ENCODE peak calls at places on chromosomes 1 and 21, in five cellular contexts. W, M, U, A and T are unnamed samples.

GRCh38 chr1:243520831-243521230 is 265.0 kb downstream of the SDCCAG8 start:
- DNase-seq in W (no peak), M (peak), U (no peak), A (no peak), T (no peak)

GRCh38 chr21:39660191-39660590 is 47.5 kb downstream of the B3GALT5 start:
- DNase-seq in W (peak), M (no peak), U (no peak), A (peak), T (no peak)

GRCh38 chr1:63730211-63730610 is 43.6 kb upstream of the ROR1 start:
- DNase-seq in W (peak), M (peak), U (no peak), A (no peak), T (no peak)

GRCh38 chr21:18249542-18250152 is 5.0 kb downstream of the CHODL start:
- DNase-seq in W (no peak), M (peak), U (no peak), A (no peak), T (no peak)

GRCh38 chr1:84073266-84073665 is 70.8 kb upstream of the PRKACB start:
- DNase-seq in W (no peak), M (peak), U (no peak), A (peak), T (no peak)

GRCh38 chr1:147079400-147080012 is 92.8 kb downstream of the PRKAB2 start:
- DNase-seq in W (peak), M (no peak), U (no peak), A (no peak), T (peak)

GRCh38 chr1:148158594-148158993 is 6.5 kb upstream of the NBPF11 start:
- DNase-seq in W (no peak), M (peak), U (no peak), A (no peak), T (no peak)

GRCh38 chr1:47804127-47804526 is 193.1 kb downstream of the TRABD2B start:
- DNase-seq in W (peak), M (peak), U (no peak), A (no peak), T (no peak)

GRCh38 chr1:177185209-177185608 is 14.5 kb downstream of the BRINP2 start:
- DNase-seq in W (no peak), M (peak), U (no peak), A (peak), T (no peak)

GRCh38 chr1:162632234-162632666 is at the start of gene DDR2:
- DNase-seq in W (peak), M (peak), U (no peak), A (peak), T (peak)

GRCh38 chr21:34679056-34679455 is 10.3 kb downstream of the CLIC6 start:
- DNase-seq in W (no peak), M (peak), U (no peak), A (no peak), T (no peak)

GRCh38 chr1:12532405-12533315 is 85.3 kb downstream of the DHRS3 start:
- DNase-seq in W (no peak), M (no peak), U (no peak), A (no peak), T (no peak)
- H3K9ac ChIP-seq in W (no peak), M (no peak), U (no peak), A (no peak), T (no peak)

GRCh38 chr1:212696721-212697331 is 2.8 kb downstream of the BATF3 start:
- DNase-seq in W (no peak), M (no peak), U (no peak), A (no peak), T (no peak)

GRCh38 chr1:212699839-212700596 is at the start of gene BATF3:
- DNase-seq in W (peak), M (no peak), U (no peak), A (no peak), T (peak)

GRCh38 chr1:212699104-212699838 is 369 bp downstream of the BATF3 start:
- DNase-seq in W (peak), M (peak), U (no peak), A (peak), T (peak)

GRCh38 chr1:212700597-212700891 is 904 bp upstream of the BATF3 start:
- DNase-seq in W (peak), M (no peak), U (no peak), A (no peak), T (no peak)

DNA sequence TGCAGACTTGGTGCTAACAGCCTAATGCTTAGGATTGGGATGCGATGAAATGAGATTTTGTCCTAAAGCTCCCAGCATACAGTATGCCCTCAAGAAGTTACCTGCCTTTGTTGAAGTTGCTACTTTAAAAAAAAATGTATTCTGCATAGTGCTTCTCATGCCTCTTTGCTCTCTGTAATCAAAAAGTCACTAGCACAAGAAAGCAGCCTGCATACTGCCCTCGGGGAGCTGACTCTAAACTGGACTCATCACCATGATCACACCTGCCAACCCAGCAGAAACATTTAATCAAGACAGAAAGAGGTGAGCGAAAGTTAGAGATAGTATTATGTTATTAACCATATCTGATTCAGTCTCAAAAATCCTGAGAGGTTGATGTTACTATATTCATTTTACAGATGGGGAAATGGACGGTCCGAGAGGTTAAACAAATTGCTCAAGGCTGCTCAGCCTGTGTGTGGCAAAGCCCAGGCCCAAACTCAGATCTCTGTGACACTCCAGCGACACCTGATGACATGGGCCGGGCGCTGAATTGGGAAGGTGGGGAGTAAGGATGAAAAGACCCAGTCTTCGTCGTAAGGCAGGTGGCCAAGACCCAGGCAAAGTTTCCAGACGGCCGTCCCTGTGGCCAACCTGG is 1.1 kb downstream of the BATF3 start:
- DNase-seq in W (no peak), M (peak), U (no peak), A (no peak), T (no peak)
- H3K9ac ChIP-seq in W (no peak), M (no peak), U (no peak), A (peak), T (no peak)

GRCh38 chr1:6334261-6334993 is 59.1 kb downstream of the ACOT7 start:
- DNase-seq in W (no peak), M (no peak), U (no peak), A (no peak), T (no peak)

GRCh38 chr1:6330410-6330827 is 63.1 kb downstream of the ACOT7 start:
- DNase-seq in W (no peak), M (no peak), U (no peak), A (peak), T (no peak)

GRCh38 chr1:6329392-6329791 is 64.2 kb downstream of the ACOT7 start:
- DNase-seq in W (no peak), M (no peak), U (no peak), A (peak), T (no peak)

GRCh38 chr1:6329851-6330250 is 63.7 kb downstream of the ACOT7 start:
- DNase-seq in W (no peak), M (no peak), U (no peak), A (peak), T (no peak)

DNA sequence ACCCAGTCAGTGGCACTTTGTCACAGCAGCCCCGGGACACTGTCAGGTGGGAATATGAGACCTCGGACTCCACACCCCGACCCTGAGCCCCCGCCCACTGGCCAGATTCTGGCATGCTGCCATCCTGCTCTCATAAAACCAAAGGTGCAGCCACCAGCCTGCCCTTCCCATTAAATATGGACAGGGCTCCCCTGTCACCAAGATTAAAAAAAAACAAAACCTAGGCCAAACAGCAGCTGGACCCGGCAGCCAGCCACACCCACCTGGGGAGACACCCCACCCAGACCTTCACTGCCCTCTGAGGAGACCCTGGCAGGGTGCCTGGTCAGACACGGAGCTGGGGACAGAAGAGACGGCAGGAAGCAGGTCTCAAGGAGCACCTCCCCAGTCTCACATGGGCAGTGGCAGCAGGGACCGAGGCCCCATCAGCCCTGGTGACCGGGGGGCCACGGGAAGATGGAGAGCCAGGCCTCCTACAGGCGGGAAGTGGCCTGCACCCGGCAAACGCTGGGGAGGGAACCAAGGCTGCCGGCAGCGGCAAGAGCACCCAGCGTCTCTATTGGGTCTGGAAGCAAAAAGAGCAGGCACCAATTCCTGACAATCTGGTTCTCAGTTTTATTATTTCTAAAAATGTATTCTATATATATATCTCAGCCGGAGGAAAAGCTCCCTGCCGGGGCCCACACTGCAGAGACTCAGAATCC is 61.9 kb downstream of the ACOT7 start:
- DNase-seq in W (no peak), M (no peak), U (no peak), A (no peak), T (no peak)
- H3K9ac ChIP-seq in W (no peak), M (no peak), U (no peak), A (no peak), T (no peak)

GRCh38 chr1:246771366-246771765 is 47.2 kb downstream of the SCCPDH start:
- DNase-seq in W (no peak), M (no peak), U (no peak), A (no peak), T (no peak)

GRCh38 chr1:246765521-246765920 is 41.3 kb downstream of the SCCPDH start:
- DNase-seq in W (no peak), M (no peak), U (no peak), A (no peak), T (no peak)

GRCh38 chr1:246772686-246773085 is 48.5 kb downstream of the SCCPDH start:
- DNase-seq in W (no peak), M (no peak), U (no peak), A (no peak), T (no peak)

GRCh38 chr1:246768403-246769020 is 44.3 kb downstream of the SCCPDH start:
- DNase-seq in W (no peak), M (peak), U (no peak), A (no peak), T (no peak)

DNA sequence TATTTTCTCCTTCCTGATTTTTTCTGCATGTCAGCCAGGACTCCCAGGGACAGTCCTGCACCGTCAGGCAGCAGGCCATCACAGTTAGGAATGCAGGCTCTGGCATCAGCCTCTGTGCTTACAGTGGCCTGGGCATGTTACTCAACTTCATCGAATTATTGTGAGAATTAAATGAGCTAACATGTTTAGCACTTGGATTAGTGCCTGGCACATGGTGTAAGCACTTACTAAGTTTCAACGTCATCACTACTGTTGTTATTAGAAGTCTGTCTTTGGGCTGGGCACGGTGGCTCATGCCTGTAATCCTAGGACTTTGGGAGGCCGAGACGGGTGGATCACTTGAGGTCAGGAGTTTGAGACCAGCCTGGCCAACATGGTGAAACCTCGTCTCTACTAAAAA is 45.1 kb downstream of the SCCPDH start:
- DNase-seq in W (no peak), M (no peak), U (no peak), A (peak), T (no peak)
- H3K9ac ChIP-seq in W (no peak), M (no peak), U (no peak), A (no peak), T (no peak)

GRCh38 chr21:45972716-45973474 is 8.7 kb upstream of the COL6A1 start:
- DNase-seq in W (peak), M (peak), U (no peak), A (peak), T (peak)

GRCh38 chr21:45974073-45975016 is 7.2 kb upstream of the COL6A1 start:
- DNase-seq in W (peak), M (peak), U (no peak), A (peak), T (peak)

GRCh38 chr21:45976666-45977335 is 4.8 kb upstream of the COL6A1 start:
- DNase-seq in W (no peak), M (peak), U (no peak), A (no peak), T (no peak)

GRCh38 chr21:45973475-45974072 is 8.0 kb upstream of the COL6A1 start:
- DNase-seq in W (peak), M (peak), U (no peak), A (peak), T (peak)

DNA sequence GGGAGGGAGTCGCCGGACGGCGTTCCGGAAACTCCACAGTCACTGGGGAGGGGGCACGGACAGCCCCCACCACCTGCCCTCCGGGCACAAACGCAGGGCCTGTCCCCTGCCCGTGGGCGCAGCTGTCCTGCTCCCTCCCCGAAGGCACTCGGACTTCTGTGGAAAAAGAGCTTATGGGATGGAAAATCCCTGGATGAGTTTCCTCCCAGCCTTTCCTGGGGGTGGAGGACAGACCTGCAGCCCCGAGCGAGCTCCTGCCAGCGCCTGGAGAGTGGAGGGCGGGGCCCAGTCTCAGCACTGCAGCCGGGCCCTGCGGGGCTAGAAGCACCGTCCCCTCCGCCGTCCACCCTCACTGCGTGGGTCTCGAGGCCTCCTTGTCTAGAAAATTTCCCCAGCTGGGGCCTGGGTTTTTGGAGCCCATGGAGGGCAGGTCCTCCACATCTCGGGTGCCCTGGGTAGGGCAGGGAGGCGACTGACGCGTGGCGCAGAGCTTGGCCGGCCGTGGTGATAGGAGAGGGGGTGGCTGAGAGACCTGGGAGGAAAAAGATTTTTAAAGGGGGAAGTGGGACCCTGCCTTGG is 6.5 kb upstream of the COL6A1 start:
- DNase-seq in W (no peak), M (peak), U (no peak), A (peak), T (peak)
- H3K9ac ChIP-seq in W (no peak), M (peak), U (peak), A (peak), T (no peak)

GRCh38 chr1:155320252-155320651 is 442 bp upstream of the RUSC1 start:
- DNase-seq in W (no peak), M (no peak), U (no peak), A (no peak), T (no peak)
- H3K9ac ChIP-seq in W (peak), M (peak), U (no peak), A (peak), T (peak)